ENCODE peak calls at places on chromosomes 13 and 19, in ten cellular contexts. T is iPS-NIHi11; M is neural crest cell; B is RPMI7951; N is CD4-positive, alpha-beta T cell; X is NT2/D1; W is activated T-helper 1 cell treated with anti-CD3 and anti-CD28 coated beads, Interleukin-12 subunit alpha, Interleukin-12 subunit beta, Interleukin-2, Interleukin-4 antibody, amounts not matched to agents 30 ng/mL and 10 ng/mL and 1 ng/mL, durations not matched to agents 14 hours and 24 hours and 36 hours; O is IMR-90; S is CD8-positive, alpha-beta memory T cell; Z is SK-N-SH. E is an unnamed sample.

GRCh38 chr19:13788991-13789390 is 6.3 kb upstream of the ZSWIM4 start:
- DNase-seq in T (no peak), Z (no peak), B (peak; percentile 67), M (no peak), O (peak; percentile 88), W (peak; percentile 19), S (peak; percentile 54), X (no peak), N (peak; percentile 27), E (no peak)

GRCh38 chr19:42254083-42254849 is 662 bp downstream of the ERF start:
- DNase-seq in X (no peak), T (peak; percentile 71), N (peak; percentile 76), B (peak; percentile 61), S (peak; percentile 76), O (peak; percentile 32), W (peak; percentile 69), M (peak; percentile 67), Z (peak; percentile 79), E (peak; percentile 50)

GRCh38 chr13:97225533-97225932 is 3.4 kb downstream of the MBNL2 start:
- DNase-seq in N (no peak), T (no peak), Z (no peak), M (no peak), X (no peak), S (no peak), O (no peak), W (no peak), B (no peak), E (no peak)

GRCh38 chr19:42480335-42481095 is 37.8 kb upstream of the CXCL17 start:
- DNase-seq in X (no peak), M (no peak), Z (no peak), S (no peak), T (no peak), B (peak; percentile 64), N (no peak), W (no peak), O (peak; percentile 47), E (peak; percentile 36)

GRCh38 chr13:84567848-84568247 is 685.6 kb upstream of the SLITRK1 start:
- DNase-seq in W (no peak), M (no peak), N (no peak), T (no peak), Z (no peak), X (no peak), B (no peak), O (no peak), S (no peak), E (no peak)

GRCh38 chr13:83162493-83162892 is 719.8 kb downstream of the SLITRK1 start:
- DNase-seq in M (no peak), T (no peak), S (no peak), W (no peak), Z (no peak), X (no peak), B (no peak), N (no peak), O (peak; percentile 17), E (no peak)

GRCh38 chr19:10430505-10431253 is 10.3 kb downstream of the PDE4A start:
- DNase-seq in N (no peak), X (no peak), M (no peak), W (no peak), B (peak; percentile 67), O (peak; percentile 37), Z (peak; percentile 76), S (no peak), T (peak; percentile 67), E (no peak)

GRCh38 chr13:48006396-48006795 is 5.3 kb upstream of the SUCLA2 start:
- DNase-seq in Z (no peak), B (no peak), T (no peak), N (no peak), X (no peak), W (no peak), S (no peak), M (no peak), O (no peak), E (peak; percentile 39)

GRCh38 chr13:114025432-114026127 is 51.7 kb upstream of the C13orf46 start:
- DNase-seq in M (no peak), W (no peak), Z (peak; percentile 85), B (peak; percentile 72), S (no peak), O (peak; percentile 78), T (no peak), N (no peak), X (no peak), E (peak; percentile 53)

GRCh38 chr13:74675185-74675584 is 541.0 kb upstream of the KLF12 start:
- DNase-seq in W (no peak), Z (no peak), N (no peak), B (no peak), O (peak; percentile 28), M (no peak), T (no peak), S (no peak), X (no peak), E (peak; percentile 5)

GRCh38 chr19:7230826-7231225 is 63.4 kb downstream of the INSR start:
- DNase-seq in W (no peak), B (no peak), T (no peak), O (no peak), N (no peak), S (no peak), X (no peak), Z (no peak), M (no peak), E (no peak)

GRCh38 chr19:31255863-31256600 is 93.2 kb downstream of the TSHZ3 start:
- DNase-seq in T (no peak), X (no peak), W (no peak), O (no peak), B (no peak), S (no peak), M (no peak), N (no peak), Z (no peak), E (no peak)

GRCh38 chr13:51763486-51763885 is 40.5 kb downstream of the DHRS12 start:
- DNase-seq in M (no peak), T (no peak), B (no peak), W (no peak), X (no peak), O (no peak), S (no peak), Z (no peak), N (no peak), E (no peak)

GRCh38 chr13:98184796-98185195 is 7.7 kb upstream of the RNF113B start:
- DNase-seq in Z (no peak), X (no peak), W (no peak), M (no peak), S (no peak), O (peak; percentile 68), N (no peak), B (no peak), T (no peak), E (no peak)

GRCh38 chr13:29543230-29544215 is 52.0 kb downstream of the SLC7A1 start:
- DNase-seq in W (peak; percentile 3), S (no peak), M (no peak), B (peak; percentile 87), O (peak; percentile 60), N (no peak), Z (no peak), T (no peak), X (no peak), E (peak; percentile 11)

GRCh38 chr13:112819111-112819510 is 129.3 kb downstream of the ATP11A start:
- DNase-seq in O (no peak), B (no peak), T (no peak), W (no peak), S (no peak), N (no peak), M (no peak), Z (no peak), X (no peak), E (no peak)

GRCh38 chr13:113638173-113638746 is 19.7 kb downstream of the ATP4B start:
- DNase-seq in O (no peak), N (no peak), B (no peak), T (no peak), X (no peak), W (no peak), Z (no peak), S (no peak), M (no peak), E (no peak)

GRCh38 chr13:98688373-98688772 is 64.1 kb downstream of the SLC15A1 start:
- DNase-seq in B (no peak), Z (no peak), M (no peak), T (no peak), O (no peak), S (no peak), X (peak; percentile 38), N (no peak), W (no peak), E (no peak)

E was measured in HCEC 1CT.